ENCODE peak calls at places on chromosomes 2 and 18, in five cellular contexts. L is neural progenitor cell, Q is K562, B is HCT116, K is neuronal stem cell. H is an unnamed sample.

GRCh38 chr2:29114841-29115609 is at the start of gene CLIP4:
- DNase-seq in Q (no peak), B (no peak), K (no peak), L (peak; percentile 70), H (no peak)

GRCh38 chr2:195813401-195813800 is 156.4 kb downstream of the SLC39A10 start:
- DNase-seq in B (no peak), K (no peak), Q (no peak), L (no peak), H (no peak)

GRCh38 chr2:27799646-27800010 is 28.1 kb downstream of the MRPL33 start:
- DNase-seq in Q (no peak), B (no peak), K (no peak), L (no peak), H (no peak)

GRCh38 chr2:134718095-134718955 is 475 bp downstream of the TMEM163 start:
- DNase-seq in L (peak; percentile 70), K (peak; percentile 27), Q (no peak), B (no peak), H (no peak)

GRCh38 chr2:146363731-146364130 is 1481.1 kb upstream of the ACVR2A start:
- DNase-seq in K (no peak), L (no peak), Q (no peak), B (no peak), H (no peak)

GRCh38 chr2:187358531-187358930 is 89.5 kb downstream of the CALCRL start:
- DNase-seq in Q (no peak), K (no peak), B (no peak), L (peak; percentile 3), H (no peak)

GRCh38 chr18:37309059-37309458 is 256.5 kb downstream of the CELF4 start:
- DNase-seq in L (no peak), B (no peak), K (no peak), Q (peak; percentile 55), H (no peak)

GRCh38 chr2:102155703-102156515 is 13.4 kb downstream of the IL1R1 start:
- DNase-seq in K (no peak), B (no peak), L (no peak), Q (no peak), H (no peak)

GRCh38 chr2:102063948-102064678 is 72.4 kb downstream of the IL1R2 start:
- DNase-seq in B (peak; percentile 33), L (peak; percentile 66), K (peak; percentile 12), Q (peak; percentile 95), H (peak; percentile 20)

GRCh38 chr2:238504181-238504711 is 77.5 kb downstream of the ASB1 start:
- DNase-seq in Q (no peak), B (no peak), L (no peak), K (no peak), H (no peak)

GRCh38 chr2:149018971-149019370 is 19.5 kb upstream of the LYPD6B start:
- DNase-seq in L (no peak), Q (no peak), K (no peak), B (no peak), H (no peak)

GRCh38 chr2:241507430-241508239 is 749 bp downstream of the STK25 start:
- DNase-seq in K (peak; percentile 51), L (peak; percentile 80), Q (peak; percentile 57), B (no peak), H (no peak)

GRCh38 chr2:85792783-85793441 is 39.1 kb downstream of the ATOH8 start:
- DNase-seq in K (no peak), L (no peak), B (no peak), Q (no peak), H (no peak)

GRCh38 chr2:156883828-156884615 is 373.5 kb upstream of the GALNT5 start:
- DNase-seq in K (no peak), B (no peak), L (no peak), Q (no peak), H (no peak)

GRCh38 chr2:239583879-239584859 is 183.3 kb upstream of the HDAC4 start:
- DNase-seq in K (no peak), B (no peak), L (no peak), Q (no peak), H (no peak)

GRCh38 chr2:192390401-192390800 is 195.7 kb upstream of the TMEFF2 start:
- DNase-seq in K (no peak), B (no peak), L (no peak), Q (no peak), H (no peak)

GRCh38 chr2:162989507-162989906 is 150.9 kb upstream of the KCNH7 start:
- DNase-seq in L (no peak), K (no peak), Q (no peak), B (no peak), H (no peak)

GRCh38 chr18:340044-340443 is 72.2 kb upstream of the THOC1 start:
- DNase-seq in Q (no peak), K (no peak), L (no peak), B (no peak), H (no peak)

GRCh38 chr18:63365909-63366269 is 1.1 kb downstream of the KDSR start:
- DNase-seq in Q (peak; percentile 14), B (no peak), K (peak; percentile 1), L (peak; percentile 31), H (no peak)

GRCh38 chr2:239225921-239226561 is 174.8 kb downstream of the HDAC4 start:
- DNase-seq in K (no peak), L (no peak), B (no peak), Q (no peak), H (no peak)

DNA sequence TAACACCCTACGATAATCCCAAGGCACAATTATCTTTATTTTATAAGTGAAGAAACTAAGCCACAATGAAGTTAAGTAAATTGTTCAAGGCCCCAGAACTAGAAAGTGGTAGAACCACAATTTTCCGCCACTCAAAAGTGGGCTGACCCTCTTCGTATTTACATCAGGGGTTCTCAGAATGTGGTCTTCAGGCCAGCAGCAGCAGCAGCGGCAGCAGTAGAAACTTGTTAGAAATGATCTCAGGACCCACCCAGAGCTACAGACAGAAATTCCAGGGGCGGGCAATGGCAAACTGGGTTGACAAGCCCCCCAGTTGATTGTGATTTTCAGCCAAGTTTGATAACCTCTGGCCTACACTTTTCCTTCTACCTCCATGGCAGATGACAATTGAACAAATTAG is 62.8 kb downstream of the LBH start:
- DNase-seq in Q (no peak), L (no peak), B (no peak), K (no peak), H (no peak)
- H3K9ac ChIP-seq in Q (no peak overlapping the region), L (no peak overlapping the region), B (no peak overlapping the region), K (no peak overlapping the region), H (no peak overlapping the region)

DNA sequence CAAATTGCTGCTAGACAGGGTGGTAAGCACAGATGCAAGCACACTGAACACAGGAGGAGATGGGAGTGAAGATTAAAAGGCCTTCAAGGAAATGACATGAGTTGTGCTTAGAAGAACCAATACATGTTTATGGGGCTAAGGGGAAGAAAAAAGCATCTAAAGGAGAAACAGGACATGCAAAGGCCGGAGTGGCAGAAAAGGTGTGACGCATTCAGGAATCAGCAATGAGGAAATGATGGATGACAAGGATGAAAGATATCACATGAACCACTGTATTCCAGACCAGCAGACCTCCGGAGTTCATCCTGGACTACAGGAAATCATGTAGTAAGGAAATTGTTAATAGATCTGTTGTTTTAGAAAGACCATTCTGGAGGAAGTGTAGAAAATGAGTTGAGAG is 42.8 kb downstream of the PPP4R1 start:
- DNase-seq in L (no peak), K (no peak), Q (no peak), B (no peak), H (no peak)
- H3K36me3 ChIP-seq in L (peaks cover 7% of the 10 kb centered on the region), K (peaks cover 12% of the 10 kb centered on the region), Q (peaks cover 86% of the 10 kb centered on the region), B (peaks cover 37% of the 10 kb centered on the region), H (peaks cover 60% of the 10 kb centered on the region)

GRCh38 chr2:219116776-219117646 is 43.6 kb downstream of the NHEJ1 start:
- DNase-seq in Q (no peak), B (no peak), K (no peak), L (no peak), H (no peak)
- H3K4me3 ChIP-seq in Q (no peak overlapping the region), B (no peak overlapping the region), K (no peak overlapping the region), L (no peak overlapping the region), H (no peak overlapping the region)

GRCh38 chr2:179098080-179098689 is 48.2 kb upstream of the CCDC141 start:
- DNase-seq in B (no peak), L (no peak), Q (no peak), K (no peak), H (no peak)

GRCh38 chr2:179097131-179097530 is 47.2 kb upstream of the CCDC141 start:
- DNase-seq in B (no peak), Q (no peak), L (no peak), K (no peak), H (no peak)

DNA sequence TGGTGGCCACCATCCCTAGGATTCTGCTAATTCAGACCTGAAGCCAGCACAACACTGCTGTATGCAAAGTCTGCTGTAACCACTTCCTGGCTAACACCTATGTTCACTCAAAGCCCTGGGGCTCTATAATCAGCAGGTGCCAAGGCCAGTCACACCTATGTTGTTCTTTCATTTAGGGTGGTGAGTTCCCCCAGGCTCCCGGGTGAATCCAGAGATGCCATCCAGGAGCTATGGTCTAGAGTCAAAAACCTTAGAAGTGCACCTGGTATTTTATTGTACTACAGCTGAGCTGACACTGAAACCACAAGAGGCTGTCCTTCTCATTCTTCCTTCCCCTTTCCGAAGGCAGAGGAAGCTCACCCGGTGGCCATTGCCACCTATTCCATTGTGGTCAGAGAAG is 46.2 kb upstream of the CCDC141 start:
- DNase-seq in B (no peak), Q (no peak), K (no peak), L (no peak), H (no peak)
- H3K9ac ChIP-seq in B (no peak overlapping the region), Q (no peak overlapping the region), K (no peak overlapping the region), L (no peak overlapping the region), H (no peak overlapping the region)

GRCh38 chr2:111133603-111134002 is 12.9 kb downstream of the BCL2L11 start:
- DNase-seq in Q (no peak), K (no peak), L (no peak), B (no peak), H (no peak)
- H3K36me3 ChIP-seq in Q (peaks cover 74% of the 10 kb centered on the region), K (peaks cover 28% of the 10 kb centered on the region), L (peaks cover 40% of the 10 kb centered on the region), B (peaks cover 20% of the 10 kb centered on the region), H (no peaks in the 10 kb centered on the region)

GRCh38 chr2:160555420-160555819 is 61.8 kb upstream of the RBMS1 start:
- DNase-seq in Q (no peak), K (no peak), L (no peak), B (no peak), H (no peak)
- H3K4me3 ChIP-seq in Q (no peak overlapping the region), K (no peak overlapping the region), L (no peak overlapping the region), B (no peak overlapping the region), H (no peak overlapping the region)

GRCh38 chr2:46568212-46569009 is 89.0 kb downstream of the TMEM247 start:
- DNase-seq in K (no peak), L (no peak), Q (no peak), B (no peak), H (no peak)

GRCh38 chr2:46570396-46570795 is 91.0 kb downstream of the TMEM247 start:
- DNase-seq in K (no peak), Q (peak; percentile 11), L (no peak), B (no peak), H (no peak)

GRCh38 chr2:46569766-46570165 is 90.4 kb downstream of the TMEM247 start:
- DNase-seq in L (no peak), B (no peak), K (no peak), Q (no peak), H (no peak)

GRCh38 chr2:46565364-46565763 is 86.0 kb downstream of the TMEM247 start:
- DNase-seq in K (no peak), B (no peak), L (no peak), Q (no peak), H (no peak)

DNA sequence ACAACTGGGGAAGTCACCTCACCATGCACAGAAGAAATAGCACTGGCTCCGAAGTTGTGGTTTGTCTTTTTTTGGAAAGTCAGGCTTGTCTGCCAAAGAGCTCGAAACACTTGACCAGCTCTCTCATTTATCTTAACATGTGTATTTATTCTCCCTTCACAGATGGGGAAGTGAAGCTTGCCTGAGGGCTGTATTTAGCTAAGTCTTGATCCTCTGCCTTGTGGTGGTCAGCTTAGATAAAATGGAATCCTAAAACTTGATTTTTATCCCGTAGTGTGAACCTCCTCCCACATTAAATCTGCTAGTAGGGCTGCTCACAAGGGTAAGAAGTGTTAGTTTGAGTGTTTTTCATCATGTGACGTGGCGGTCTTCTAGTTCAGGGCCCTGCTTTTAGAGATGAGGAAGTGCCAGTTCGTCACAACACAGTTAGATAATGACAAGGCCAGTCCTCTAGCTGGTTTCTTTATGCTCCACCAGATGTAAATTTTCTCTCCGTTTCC is 89.7 kb downstream of the TMEM247 start:
- DNase-seq in L (no peak), Q (peak; percentile 68), B (no peak), K (no peak), H (no peak)
- H3K9ac ChIP-seq in L (no peak overlapping the region), Q (no peak overlapping the region), B (no peak overlapping the region), K (no peak overlapping the region), H (no peak overlapping the region)

H was measured in SK-N-MC.